ENCODE peak calls at places on chromosomes 11 and 22, in ten cellular contexts. X is activated T-helper 1 cell treated with anti-CD3 and anti-CD28 coated beads, Interleukin-12 subunit alpha, Interleukin-12 subunit beta, Interleukin-2, Interleukin-4 antibody, amounts not matched to agents 30 ng/mL and 10 ng/mL and 1 ng/mL, durations not matched to agents 14 hours and 24 hours and 36 hours; Q is coronary artery; D is HuH-7.5; L is activated CD8-positive, alpha-beta memory T cell treated with anti-CD3 and anti-CD28 coated beads for 1 hour; S is head of caudate nucleus; C is fibroblast of lung; G is midbrain; H is naive thymus-derived CD4-positive, alpha-beta T cell; F is HCT116. V is an unnamed sample.
A peak's percentile ranks its signal among the peaks of the same experiment; 100 is the strongest.

GRCh38 chr11:108768370-108768769 is 103.5 kb downstream of the DDX10 start:
- DNase-seq in X (no peak), Q (no peak), D (no peak), L (no peak), S (no peak), C (peak; percentile 78), G (no peak), H (no peak), F (no peak), V (no peak)

GRCh38 chr11:34354782-34355181 is 3.0 kb downstream of the ABTB2 start:
- DNase-seq in X (no peak), Q (no peak), D (no peak), L (no peak), S (no peak), C (peak; percentile 19), G (no peak), H (no peak), F (no peak), V (no peak)

GRCh38 chr11:2482199-2482598 is 37.4 kb downstream of the KCNQ1 start:
- DNase-seq in X (no peak), Q (no peak), D (no peak), L (no peak), S (no peak), C (no peak), G (no peak), H (no peak), F (no peak), V (no peak)

GRCh38 chr11:61963282-61964057 is 4.0 kb downstream of the FTH1 start:
- DNase-seq in X (no peak), Q (no peak), D (no peak), L (no peak), S (peak; percentile 13), C (peak; percentile 77), G (peak; percentile 53), H (peak; percentile 52), F (no peak), V (peak; percentile 48)

GRCh38 chr11:120392791-120393190 is 56.6 kb downstream of the ARHGEF12 start:
- DNase-seq in X (no peak), Q (no peak), D (no peak), L (no peak), S (no peak), C (no peak), G (no peak), H (no peak), F (no peak), V (no peak)

GRCh38 chr11:115699733-115700132 is 195.5 kb upstream of the CADM1 start:
- DNase-seq in X (no peak), Q (no peak), D (no peak), L (no peak), S (no peak), C (peak; percentile 25), G (peak; percentile 44), H (no peak), F (no peak), V (no peak)

GRCh38 chr11:36431429-36432092 is 78.5 kb downstream of the TRAF6 start:
- DNase-seq in X (no peak), Q (no peak), D (no peak), L (no peak), S (no peak), C (peak; percentile 95), G (peak; percentile 19), H (no peak), F (peak; percentile 84), V (peak; percentile 92)

GRCh38 chr22:47290706-47291430 is 528.4 kb downstream of the TBC1D22A start:
- DNase-seq in X (no peak), Q (peak; percentile 54), D (no peak), L (no peak), S (no peak), C (no peak), G (no peak), H (no peak), F (no peak), V (no peak)

GRCh38 chr11:4008116-4008515 is 86.5 kb upstream of the RRM1 start:
- DNase-seq in X (no peak), Q (no peak), D (no peak), L (no peak), S (no peak), C (no peak), G (no peak), H (no peak), F (no peak), V (no peak)

GRCh38 chr11:67405196-67405567 is 1.3 kb downstream of the TBC1D10C start:
- DNase-seq in X (no peak), Q (no peak), D (no peak), L (no peak), S (no peak), C (no peak), G (no peak), H (peak; percentile 44), F (no peak), V (no peak)

GRCh38 chr11:76313913-76314740 is 66.8 kb downstream of the THAP12 start:
- DNase-seq in X (no peak), Q (no peak), D (no peak), L (no peak), S (no peak), C (peak; percentile 14), G (no peak), H (no peak), F (no peak), V (no peak)

GRCh38 chr22:28297504-28297903 is 378.4 kb upstream of the PITPNB start:
- DNase-seq in X (no peak), Q (no peak), D (no peak), L (no peak), S (peak; percentile 35), C (peak; percentile 2), G (peak; percentile 61), H (no peak), F (no peak), V (no peak)

GRCh38 chr11:114783805-114784204 is 105.5 kb downstream of the NXPE2 start:
- DNase-seq in X (no peak), Q (no peak), D (no peak), L (no peak), S (no peak), C (no peak), G (no peak), H (no peak), F (no peak), V (no peak)

GRCh38 chr22:17260950-17261349 is 41.7 kb upstream of the ADA2 start:
- DNase-seq in X (no peak), Q (no peak), D (no peak), L (no peak), S (no peak), C (no peak), G (no peak), H (no peak), F (no peak), V (no peak)

GRCh38 chr11:107898270-107898669 is 30.0 kb upstream of the RAB39A start:
- DNase-seq in X (no peak), Q (no peak), D (no peak), L (no peak), S (no peak), C (peak; percentile 57), G (no peak), H (peak; percentile 3), F (peak; percentile 36), V (peak; percentile 45)

GRCh38 chr11:70578371-70578770 is 180.0 kb downstream of the CTTN start:
- DNase-seq in X (no peak), Q (no peak), D (no peak), L (no peak), S (no peak), C (no peak), G (no peak), H (no peak), F (no peak), V (no peak)

GRCh38 chr22:42645938-42646568 is 3.1 kb downstream of the CYB5R3 start:
- DNase-seq in X (no peak), Q (no peak), D (no peak), L (no peak), S (no peak), C (no peak), G (no peak), H (no peak), F (no peak), V (no peak)

GRCh38 chr11:70483077-70483861 is 84.9 kb downstream of the CTTN start:
- DNase-seq in X (no peak), Q (no peak), D (peak; percentile 47), L (no peak), S (no peak), C (peak; percentile 72), G (peak; percentile 20), H (no peak), F (peak; percentile 60), V (peak; percentile 50)

GRCh38 chr11:111344032-111344431 is 35.0 kb downstream of the POU2AF1 start:
- DNase-seq in X (no peak), Q (no peak), D (no peak), L (no peak), S (no peak), C (peak; percentile 84), G (no peak), H (no peak), F (no peak), V (peak; percentile 15)

GRCh38 chr11:112762686-112763048 is 198.6 kb upstream of the NCAM1 start:
- DNase-seq in X (no peak), Q (no peak), D (no peak), L (no peak), S (no peak), C (no peak), G (peak; percentile 22), H (no peak), F (no peak), V (no peak)

GRCh38 chr22:49402169-49402568 is 425.5 kb downstream of the BRD1 start:
- DNase-seq in X (no peak), Q (no peak), D (no peak), L (no peak), S (no peak), C (no peak), G (no peak), H (no peak), F (no peak), V (no peak)

GRCh38 chr22:32552540-32552939 is 77.9 kb downstream of the FBXO7 start:
- DNase-seq in X (no peak), Q (no peak), D (no peak), L (no peak), S (no peak), C (no peak), G (no peak), H (no peak), F (no peak), V (no peak)

GRCh38 chr22:23500508-23501208 is 79.4 kb downstream of the IGLL1 start:
- DNase-seq in X (no peak), Q (no peak), D (no peak), L (no peak), S (no peak), C (no peak), G (no peak), H (no peak), F (no peak), V (no peak)

GRCh38 chr11:3058753-3059664 is 1.8 kb upstream of the CARS1 start:
- DNase-seq in X (no peak), Q (no peak), D (no peak), L (no peak), S (no peak), C (peak; percentile 86), G (no peak), H (no peak), F (no peak), V (peak; percentile 88)

GRCh38 chr11:1557904-1558831 is 13.9 kb downstream of the DUSP8 start:
- DNase-seq in X (no peak), Q (peak; percentile 90), D (no peak), L (no peak), S (no peak), C (peak; percentile 85), G (peak; percentile 55), H (no peak), F (no peak), V (peak; percentile 48)

GRCh38 chr11:128859563-128860441 is 7.3 kb downstream of the KCNJ1 start:
- DNase-seq in X (peak; percentile 71), Q (no peak), D (peak; percentile 11), L (peak; percentile 65), S (peak; percentile 28), C (peak; percentile 54), G (peak; percentile 13), H (peak; percentile 61), F (peak; percentile 68), V (no peak)

GRCh38 chr11:57395905-57396623 is 5.6 kb upstream of the PRG2 start:
- DNase-seq in X (no peak), Q (no peak), D (no peak), L (no peak), S (no peak), C (no peak), G (no peak), H (no peak), F (no peak), V (no peak)

GRCh38 chr11:37984991-37985390 is 1387.0 kb upstream of the RAG2 start:
- DNase-seq in X (no peak), Q (no peak), D (no peak), L (no peak), S (no peak), C (no peak), G (no peak), H (no peak), F (no peak), V (no peak)